ENCODE peak calls at places on chromosomes 3 and 15, in five cellular contexts. One of them, this sample, is unnamed.

GRCh38 chr3:11713171-11713570 is 69.5 kb upstream of the VGLL4 start:
- DNase-seq in stimulated activated CD4-positive, alpha-beta T cell treated with anti-CD3 and anti-CD28 coated beads, TNF-alpha, amount 100 ng/mL, for 1 hour: no peak
- DNase-seq in caudate nucleus: no peak
- DNase-seq in activated CD8-positive, alpha-beta memory T cell treated with anti-CD3 and anti-CD28 coated beads for 24 hours: no peak
- DNase-seq in activated CD4-positive, alpha-beta T cell treated with anti-CD3 and anti-CD28 coated beads for 24 hours: no peak
- DNase-seq in this sample: no peak

GRCh38 chr3:119333773-119334492 is 39.8 kb downstream of the ARHGAP31 start:
- DNase-seq in activated CD8-positive, alpha-beta memory T cell treated with anti-CD3 and anti-CD28 coated beads for 24 hours: no peak
- DNase-seq in activated CD4-positive, alpha-beta T cell treated with anti-CD3 and anti-CD28 coated beads for 24 hours: no peak
- DNase-seq in caudate nucleus: no peak
- DNase-seq in stimulated activated CD4-positive, alpha-beta T cell treated with anti-CD3 and anti-CD28 coated beads, TNF-alpha, amount 100 ng/mL, for 1 hour: no peak
- DNase-seq in this sample: peak

GRCh38 chr15:85010472-85011209 is 29.0 kb downstream of the PDE8A start:
- DNase-seq in caudate nucleus: no peak
- DNase-seq in stimulated activated CD4-positive, alpha-beta T cell treated with anti-CD3 and anti-CD28 coated beads, TNF-alpha, amount 100 ng/mL, for 1 hour: no peak
- DNase-seq in activated CD8-positive, alpha-beta memory T cell treated with anti-CD3 and anti-CD28 coated beads for 24 hours: no peak
- DNase-seq in activated CD4-positive, alpha-beta T cell treated with anti-CD3 and anti-CD28 coated beads for 24 hours: no peak
- DNase-seq in this sample: no peak

GRCh38 chr3:28101672-28102071 is 139.7 kb upstream of the CMC1 start:
- DNase-seq in activated CD4-positive, alpha-beta T cell treated with anti-CD3 and anti-CD28 coated beads for 24 hours: no peak
- DNase-seq in caudate nucleus: no peak
- DNase-seq in stimulated activated CD4-positive, alpha-beta T cell treated with anti-CD3 and anti-CD28 coated beads, TNF-alpha, amount 100 ng/mL, for 1 hour: no peak
- DNase-seq in activated CD8-positive, alpha-beta memory T cell treated with anti-CD3 and anti-CD28 coated beads for 24 hours: no peak
- DNase-seq in this sample: no peak

GRCh38 chr15:92429378-92430066 is 35.8 kb downstream of the ST8SIA2 start:
- DNase-seq in activated CD4-positive, alpha-beta T cell treated with anti-CD3 and anti-CD28 coated beads for 24 hours: no peak
- DNase-seq in caudate nucleus: no peak
- DNase-seq in stimulated activated CD4-positive, alpha-beta T cell treated with anti-CD3 and anti-CD28 coated beads, TNF-alpha, amount 100 ng/mL, for 1 hour: no peak
- DNase-seq in activated CD8-positive, alpha-beta memory T cell treated with anti-CD3 and anti-CD28 coated beads for 24 hours: no peak
- DNase-seq in this sample: no peak

GRCh38 chr15:47820780-47821319 is 103.5 kb downstream of the SEMA6D start:
- DNase-seq in caudate nucleus: no peak
- DNase-seq in activated CD4-positive, alpha-beta T cell treated with anti-CD3 and anti-CD28 coated beads for 24 hours: no peak
- DNase-seq in activated CD8-positive, alpha-beta memory T cell treated with anti-CD3 and anti-CD28 coated beads for 24 hours: no peak
- DNase-seq in stimulated activated CD4-positive, alpha-beta T cell treated with anti-CD3 and anti-CD28 coated beads, TNF-alpha, amount 100 ng/mL, for 1 hour: no peak
- DNase-seq in this sample: no peak

GRCh38 chr15:71682051-71682450 is 128.3 kb upstream of the NR2E3 start:
- DNase-seq in caudate nucleus: no peak
- DNase-seq in activated CD4-positive, alpha-beta T cell treated with anti-CD3 and anti-CD28 coated beads for 24 hours: no peak
- DNase-seq in activated CD8-positive, alpha-beta memory T cell treated with anti-CD3 and anti-CD28 coated beads for 24 hours: no peak
- DNase-seq in stimulated activated CD4-positive, alpha-beta T cell treated with anti-CD3 and anti-CD28 coated beads, TNF-alpha, amount 100 ng/mL, for 1 hour: no peak
- DNase-seq in this sample: no peak

GRCh38 chr3:71245971-71246860 is 337.3 kb downstream of the FOXP1 start:
- DNase-seq in stimulated activated CD4-positive, alpha-beta T cell treated with anti-CD3 and anti-CD28 coated beads, TNF-alpha, amount 100 ng/mL, for 1 hour: no peak
- DNase-seq in activated CD4-positive, alpha-beta T cell treated with anti-CD3 and anti-CD28 coated beads for 24 hours: no peak
- DNase-seq in caudate nucleus: no peak
- DNase-seq in activated CD8-positive, alpha-beta memory T cell treated with anti-CD3 and anti-CD28 coated beads for 24 hours: peak
- DNase-seq in this sample: no peak

GRCh38 chr15:90165659-90166489 is 35.3 kb upstream of the SEMA4B start:
- DNase-seq in activated CD4-positive, alpha-beta T cell treated with anti-CD3 and anti-CD28 coated beads for 24 hours: no peak
- DNase-seq in stimulated activated CD4-positive, alpha-beta T cell treated with anti-CD3 and anti-CD28 coated beads, TNF-alpha, amount 100 ng/mL, for 1 hour: no peak
- DNase-seq in activated CD8-positive, alpha-beta memory T cell treated with anti-CD3 and anti-CD28 coated beads for 24 hours: no peak
- DNase-seq in caudate nucleus: no peak
- DNase-seq in this sample: no peak

GRCh38 chr3:185175370-185175987 is 22.6 kb upstream of the C3orf70 start:
- DNase-seq in stimulated activated CD4-positive, alpha-beta T cell treated with anti-CD3 and anti-CD28 coated beads, TNF-alpha, amount 100 ng/mL, for 1 hour: no peak
- DNase-seq in activated CD4-positive, alpha-beta T cell treated with anti-CD3 and anti-CD28 coated beads for 24 hours: no peak
- DNase-seq in activated CD8-positive, alpha-beta memory T cell treated with anti-CD3 and anti-CD28 coated beads for 24 hours: no peak
- DNase-seq in caudate nucleus: peak
- DNase-seq in this sample: peak

GRCh38 chr3:165725296-165725695 is 111.9 kb downstream of the BCHE start:
- DNase-seq in activated CD4-positive, alpha-beta T cell treated with anti-CD3 and anti-CD28 coated beads for 24 hours: no peak
- DNase-seq in activated CD8-positive, alpha-beta memory T cell treated with anti-CD3 and anti-CD28 coated beads for 24 hours: no peak
- DNase-seq in stimulated activated CD4-positive, alpha-beta T cell treated with anti-CD3 and anti-CD28 coated beads, TNF-alpha, amount 100 ng/mL, for 1 hour: no peak
- DNase-seq in caudate nucleus: no peak
- DNase-seq in this sample: no peak

GRCh38 chr3:161851941-161852566 is 355.4 kb downstream of the OTOL1 start:
- DNase-seq in activated CD4-positive, alpha-beta T cell treated with anti-CD3 and anti-CD28 coated beads for 24 hours: no peak
- DNase-seq in caudate nucleus: no peak
- DNase-seq in stimulated activated CD4-positive, alpha-beta T cell treated with anti-CD3 and anti-CD28 coated beads, TNF-alpha, amount 100 ng/mL, for 1 hour: no peak
- DNase-seq in activated CD8-positive, alpha-beta memory T cell treated with anti-CD3 and anti-CD28 coated beads for 24 hours: peak
- DNase-seq in this sample: no peak

GRCh38 chr3:29853841-29854397 is 573.0 kb downstream of the RBMS3 start:
- DNase-seq in caudate nucleus: no peak
- DNase-seq in stimulated activated CD4-positive, alpha-beta T cell treated with anti-CD3 and anti-CD28 coated beads, TNF-alpha, amount 100 ng/mL, for 1 hour: no peak
- DNase-seq in activated CD4-positive, alpha-beta T cell treated with anti-CD3 and anti-CD28 coated beads for 24 hours: no peak
- DNase-seq in activated CD8-positive, alpha-beta memory T cell treated with anti-CD3 and anti-CD28 coated beads for 24 hours: no peak
- DNase-seq in this sample: no peak

GRCh38 chr3:130539005-130539404 is 22.0 kb downstream of the COL6A6 start:
- DNase-seq in activated CD4-positive, alpha-beta T cell treated with anti-CD3 and anti-CD28 coated beads for 24 hours: peak
- DNase-seq in caudate nucleus: no peak
- DNase-seq in activated CD8-positive, alpha-beta memory T cell treated with anti-CD3 and anti-CD28 coated beads for 24 hours: peak
- DNase-seq in stimulated activated CD4-positive, alpha-beta T cell treated with anti-CD3 and anti-CD28 coated beads, TNF-alpha, amount 100 ng/mL, for 1 hour: no peak
- DNase-seq in this sample: no peak

GRCh38 chr15:67444100-67444499 is 76.8 kb upstream of the C15orf61 start:
- DNase-seq in activated CD8-positive, alpha-beta memory T cell treated with anti-CD3 and anti-CD28 coated beads for 24 hours: no peak
- DNase-seq in stimulated activated CD4-positive, alpha-beta T cell treated with anti-CD3 and anti-CD28 coated beads, TNF-alpha, amount 100 ng/mL, for 1 hour: no peak
- DNase-seq in activated CD4-positive, alpha-beta T cell treated with anti-CD3 and anti-CD28 coated beads for 24 hours: no peak
- DNase-seq in caudate nucleus: no peak
- DNase-seq in this sample: no peak

GRCh38 chr3:114741066-114741465 is 406.0 kb downstream of the ZBTB20 start:
- DNase-seq in activated CD8-positive, alpha-beta memory T cell treated with anti-CD3 and anti-CD28 coated beads for 24 hours: no peak
- DNase-seq in caudate nucleus: no peak
- DNase-seq in stimulated activated CD4-positive, alpha-beta T cell treated with anti-CD3 and anti-CD28 coated beads, TNF-alpha, amount 100 ng/mL, for 1 hour: no peak
- DNase-seq in activated CD4-positive, alpha-beta T cell treated with anti-CD3 and anti-CD28 coated beads for 24 hours: no peak
- DNase-seq in this sample: no peak

GRCh38 chr3:121895121-121895520 is 920 bp downstream of the SLC15A2 start:
- DNase-seq in activated CD4-positive, alpha-beta T cell treated with anti-CD3 and anti-CD28 coated beads for 24 hours: no peak
- DNase-seq in caudate nucleus: no peak
- DNase-seq in stimulated activated CD4-positive, alpha-beta T cell treated with anti-CD3 and anti-CD28 coated beads, TNF-alpha, amount 100 ng/mL, for 1 hour: no peak
- DNase-seq in activated CD8-positive, alpha-beta memory T cell treated with anti-CD3 and anti-CD28 coated beads for 24 hours: no peak
- DNase-seq in this sample: no peak

GRCh38 chr3:144085964-144086363 is 114.3 kb downstream of the DIPK2A start:
- DNase-seq in caudate nucleus: no peak
- DNase-seq in activated CD4-positive, alpha-beta T cell treated with anti-CD3 and anti-CD28 coated beads for 24 hours: no peak
- DNase-seq in activated CD8-positive, alpha-beta memory T cell treated with anti-CD3 and anti-CD28 coated beads for 24 hours: no peak
- DNase-seq in stimulated activated CD4-positive, alpha-beta T cell treated with anti-CD3 and anti-CD28 coated beads, TNF-alpha, amount 100 ng/mL, for 1 hour: no peak
- DNase-seq in this sample: no peak

GRCh38 chr3:139120336-139120971 is 75.8 kb upstream of the PRR23C start:
- DNase-seq in activated CD8-positive, alpha-beta memory T cell treated with anti-CD3 and anti-CD28 coated beads for 24 hours: peak
- DNase-seq in stimulated activated CD4-positive, alpha-beta T cell treated with anti-CD3 and anti-CD28 coated beads, TNF-alpha, amount 100 ng/mL, for 1 hour: no peak
- DNase-seq in activated CD4-positive, alpha-beta T cell treated with anti-CD3 and anti-CD28 coated beads for 24 hours: no peak
- DNase-seq in caudate nucleus: no peak
- DNase-seq in this sample: no peak

GRCh38 chr15:67179411-67179995 is 75.0 kb downstream of the AAGAB start:
- DNase-seq in stimulated activated CD4-positive, alpha-beta T cell treated with anti-CD3 and anti-CD28 coated beads, TNF-alpha, amount 100 ng/mL, for 1 hour: no peak
- DNase-seq in activated CD8-positive, alpha-beta memory T cell treated with anti-CD3 and anti-CD28 coated beads for 24 hours: no peak
- DNase-seq in caudate nucleus: no peak
- DNase-seq in activated CD4-positive, alpha-beta T cell treated with anti-CD3 and anti-CD28 coated beads for 24 hours: no peak
- DNase-seq in this sample: no peak

GRCh38 chr15:65509321-65509720 is 8.2 kb downstream of the DPP8 start:
- DNase-seq in stimulated activated CD4-positive, alpha-beta T cell treated with anti-CD3 and anti-CD28 coated beads, TNF-alpha, amount 100 ng/mL, for 1 hour: no peak
- DNase-seq in activated CD4-positive, alpha-beta T cell treated with anti-CD3 and anti-CD28 coated beads for 24 hours: no peak
- DNase-seq in caudate nucleus: no peak
- DNase-seq in activated CD8-positive, alpha-beta memory T cell treated with anti-CD3 and anti-CD28 coated beads for 24 hours: no peak
- DNase-seq in this sample: no peak

GRCh38 chr15:49026700-49027099 is 19.5 kb downstream of the SECISBP2L start:
- DNase-seq in caudate nucleus: no peak
- DNase-seq in activated CD4-positive, alpha-beta T cell treated with anti-CD3 and anti-CD28 coated beads for 24 hours: no peak
- DNase-seq in activated CD8-positive, alpha-beta memory T cell treated with anti-CD3 and anti-CD28 coated beads for 24 hours: no peak
- DNase-seq in stimulated activated CD4-positive, alpha-beta T cell treated with anti-CD3 and anti-CD28 coated beads, TNF-alpha, amount 100 ng/mL, for 1 hour: no peak
- DNase-seq in this sample: no peak

GRCh38 chr3:72593881-72594397 is 254.3 kb downstream of the SHQ1 start:
- DNase-seq in stimulated activated CD4-positive, alpha-beta T cell treated with anti-CD3 and anti-CD28 coated beads, TNF-alpha, amount 100 ng/mL, for 1 hour: no peak
- DNase-seq in activated CD8-positive, alpha-beta memory T cell treated with anti-CD3 and anti-CD28 coated beads for 24 hours: no peak
- DNase-seq in caudate nucleus: no peak
- DNase-seq in activated CD4-positive, alpha-beta T cell treated with anti-CD3 and anti-CD28 coated beads for 24 hours: no peak
- DNase-seq in this sample: no peak